ENCODE peak calls at places on chromosomes 11 and 22, in ten cellular contexts. O, Z, D, H, U, X, M, T, Q and P are unnamed samples.
A peak's percentile ranks its signal among the peaks of the same experiment; 100 is the strongest.

GRCh38 chr11:68370211-68371111 is 58.1 kb downstream of the LRP5 start:
- DNase-seq in O (no peak), Z (no peak), D (peak; percentile 47), H (no peak), U (no peak), X (no peak), M (no peak), T (no peak), Q (peak; percentile 66), P (peak; percentile 17)

GRCh38 chr22:24216541-24217209 is 28.2 kb downstream of the GGT5 start:
- DNase-seq in O (no peak), Z (no peak), D (no peak), H (no peak), U (no peak), X (no peak), M (no peak), T (no peak), Q (no peak), P (no peak)

GRCh38 chr22:21041937-21042336 is 3.8 kb upstream of the LRRC74B start:
- DNase-seq in O (no peak), Z (no peak), D (peak; percentile 35), H (no peak), U (no peak), X (no peak), M (peak; percentile 68), T (no peak), Q (no peak), P (no peak)

GRCh38 chr11:94879006-94879405 is 94.3 kb downstream of the CWC15 start:
- DNase-seq in O (no peak), Z (no peak), D (no peak), H (no peak), U (no peak), X (no peak), M (no peak), T (no peak), Q (no peak), P (no peak)

GRCh38 chr22:29202231-29203192 is 3.2 kb upstream of the EMID1 start:
- DNase-seq in O (peak; percentile 21), Z (peak; percentile 36), D (peak; percentile 49), H (peak; percentile 10), U (peak; percentile 36), X (peak; percentile 68), M (no peak), T (peak; percentile 55), Q (peak; percentile 87), P (no peak)

GRCh38 chr11:46338988-46339666 is 8.1 kb upstream of the DGKZ start:
- DNase-seq in O (peak; percentile 99), Z (no peak), D (no peak), H (no peak), U (no peak), X (peak; percentile 97), M (no peak), T (no peak), Q (peak; percentile 72), P (peak; percentile 72)

GRCh38 chr11:85164743-85165142 is 462.4 kb downstream of the DLG2 start:
- DNase-seq in O (no peak), Z (no peak), D (no peak), H (no peak), U (no peak), X (no peak), M (no peak), T (no peak), Q (no peak), P (no peak)

GRCh38 chr11:2386591-2386990 is 9.5 kb downstream of the CD81 start:
- DNase-seq in O (no peak), Z (no peak), D (no peak), H (no peak), U (no peak), X (no peak), M (no peak), T (no peak), Q (peak; percentile 40), P (no peak)

GRCh38 chr11:113651018-113651417 is 55.1 kb downstream of the TMPRSS5 start:
- DNase-seq in O (no peak), Z (no peak), D (no peak), H (no peak), U (no peak), X (no peak), M (no peak), T (no peak), Q (no peak), P (no peak)

GRCh38 chr11:17423533-17424310 is 35.3 kb upstream of the KCNJ11 start:
- DNase-seq in O (no peak), Z (peak; percentile 80), D (no peak), H (no peak), U (no peak), X (no peak), M (no peak), T (no peak), Q (no peak), P (no peak)

GRCh38 chr11:123624974-123625373 is 29.4 kb downstream of the SCN3B start:
- DNase-seq in O (no peak), Z (no peak), D (peak; percentile 67), H (no peak), U (no peak), X (no peak), M (peak; percentile 35), T (no peak), Q (no peak), P (no peak)

GRCh38 chr22:49648053-49648452 is 179.6 kb downstream of the BRD1 start:
- DNase-seq in O (no peak), Z (no peak), D (no peak), H (no peak), U (no peak), X (no peak), M (no peak), T (no peak), Q (no peak), P (no peak)

GRCh38 chr11:2713721-2714462 is 14.1 kb upstream of the KCNQ1OT1 start:
- DNase-seq in O (no peak), Z (no peak), D (no peak), H (no peak), U (no peak), X (no peak), M (peak; percentile 12), T (no peak), Q (peak; percentile 19), P (no peak)

GRCh38 chr11:118524757-118525465 is 2.4 kb upstream of the TTC36 start:
- DNase-seq in O (no peak), Z (no peak), D (peak; percentile 42), H (no peak), U (no peak), X (no peak), M (no peak), T (no peak), Q (no peak), P (no peak)

GRCh38 chr11:74366576-74366975 is 31.7 kb downstream of the PGM2L1 start:
- DNase-seq in O (no peak), Z (no peak), D (peak; percentile 90), H (no peak), U (no peak), X (peak; percentile 38), M (peak; percentile 33), T (no peak), Q (no peak), P (no peak)

GRCh38 chr11:130454495-130455262 is 6.2 kb downstream of the ADAMTS15 start:
- DNase-seq in O (no peak), Z (no peak), D (no peak), H (no peak), U (no peak), X (no peak), M (no peak), T (no peak), Q (no peak), P (no peak)

GRCh38 chr11:134372961-134373360 is 39.1 kb downstream of the B3GAT1 start:
- DNase-seq in O (no peak), Z (no peak), D (no peak), H (no peak), U (no peak), X (no peak), M (no peak), T (no peak), Q (no peak), P (no peak)

GRCh38 chr11:80116796-80117195 is 676.0 kb upstream of the TENM4 start:
- DNase-seq in O (no peak), Z (no peak), D (no peak), H (no peak), U (no peak), X (no peak), M (no peak), T (no peak), Q (no peak), P (no peak)

GRCh38 chr11:8098361-8098760 is 17.4 kb downstream of the TUB start:
- DNase-seq in O (no peak), Z (no peak), D (peak; percentile 75), H (no peak), U (no peak), X (no peak), M (peak; percentile 80), T (no peak), Q (no peak), P (no peak)

GRCh38 chr11:61071208-61071681 is 31.0 kb upstream of the CD5 start:
- DNase-seq in O (no peak), Z (no peak), D (no peak), H (peak; percentile 49), U (no peak), X (no peak), M (no peak), T (peak; percentile 64), Q (no peak), P (no peak)

GRCh38 chr11:123771664-123772063 is 17.3 kb upstream of the OR6X1 start:
- DNase-seq in O (no peak), Z (no peak), D (no peak), H (no peak), U (no peak), X (no peak), M (no peak), T (no peak), Q (no peak), P (no peak)

GRCh38 chr11:63813035-63813562 is at the start of gene SPINDOC:
- DNase-seq in O (peak; percentile 92), Z (peak; percentile 66), D (peak; percentile 58), H (peak; percentile 57), U (peak; percentile 96), X (peak; percentile 82), M (peak; percentile 67), T (peak; percentile 75), Q (peak; percentile 87), P (peak; percentile 70)

GRCh38 chr11:79119491-79120284 is 321.1 kb downstream of the TENM4 start:
- DNase-seq in O (no peak), Z (no peak), D (peak; percentile 38), H (no peak), U (no peak), X (no peak), M (no peak), T (no peak), Q (no peak), P (no peak)

GRCh38 chr22:36244522-36245391 is 5.4 kb upstream of the APOL2 start:
- DNase-seq in O (no peak), Z (no peak), D (peak; percentile 88), H (no peak), U (no peak), X (no peak), M (no peak), T (no peak), Q (peak; percentile 72), P (no peak)

GRCh38 chr22:26065847-26066246 is 103.4 kb upstream of the SEZ6L start:
- DNase-seq in O (no peak), Z (no peak), D (no peak), H (no peak), U (no peak), X (no peak), M (no peak), T (no peak), Q (no peak), P (no peak)

GRCh38 chr22:27699676-27700075 is 101.9 kb downstream of the MN1 start:
- DNase-seq in O (no peak), Z (no peak), D (no peak), H (no peak), U (no peak), X (no peak), M (no peak), T (no peak), Q (no peak), P (no peak)

GRCh38 chr11:119284344-119285157 is 32.4 kb downstream of the MCAM start:
- DNase-seq in O (peak; percentile 56), Z (peak; percentile 67), D (peak; percentile 45), H (no peak), U (no peak), X (peak; percentile 58), M (peak; percentile 13), T (no peak), Q (no peak), P (no peak)

GRCh38 chr22:21918466-21919185 is 34.0 kb downstream of the PPM1F start:
- DNase-seq in O (no peak), Z (no peak), D (no peak), H (no peak), U (no peak), X (no peak), M (no peak), T (no peak), Q (no peak), P (no peak)